ENCODE peak calls at places on chromosomes 1 and 21, in ten cellular contexts. R is SJSA1, V is heart right ventricle, C is lower lobe of right lung, D is uterus, L is left lung, M is colonic mucosa, Q is WERI-Rb-1, F is testis, O is ovary. K is an unnamed sample.
A peak's percentile ranks its signal among the peaks of the same experiment; 100 is the strongest.

GRCh38 chr1:18583326-18583941 is 47.2 kb upstream of the PAX7 start:
- DNase-seq in C (no peak), F (peak; percentile 58), D (peak; percentile 40), M (peak; percentile 22), O (peak; percentile 42), L (no peak), R (no peak), Q (peak; percentile 26), V (peak; percentile 17), K (peak; percentile 27)

GRCh38 chr1:212537610-212538009 is 71.0 kb upstream of the ATF3 start:
- DNase-seq in Q (no peak), D (no peak), C (no peak), V (no peak), O (no peak), R (no peak), F (no peak), L (no peak), M (no peak), K (no peak)

GRCh38 chr1:163361123-163361934 is 39.6 kb downstream of the NUF2 start:
- DNase-seq in V (no peak), D (no peak), C (no peak), R (no peak), O (no peak), Q (peak; percentile 61), M (no peak), L (no peak), F (peak; percentile 23), K (no peak)

GRCh38 chr1:28136636-28137613 is 39.6 kb downstream of the PTAFR start:
- DNase-seq in F (no peak), R (no peak), O (no peak), Q (no peak), V (no peak), L (no peak), M (no peak), C (no peak), D (no peak), K (no peak)

GRCh38 chr21:42473495-42474042 is 22.5 kb downstream of the RSPH1 start:
- DNase-seq in R (no peak), M (no peak), C (no peak), D (no peak), Q (peak; percentile 3), V (no peak), F (no peak), O (no peak), L (no peak), K (no peak)

GRCh38 chr21:26368591-26368990 is 198.0 kb upstream of the APP start:
- DNase-seq in C (no peak), L (no peak), R (no peak), V (no peak), O (no peak), D (no peak), F (no peak), M (no peak), Q (no peak), K (no peak)

GRCh38 chr21:18155508-18156193 is 89.0 kb upstream of the CHODL start:
- DNase-seq in D (no peak), L (no peak), M (no peak), R (peak; percentile 2), V (no peak), O (no peak), Q (no peak), F (no peak), C (no peak), K (no peak)

GRCh38 chr1:147156643-147157042 is 15.6 kb downstream of the PRKAB2 start:
- DNase-seq in R (no peak), F (no peak), O (no peak), D (no peak), L (no peak), C (no peak), M (no peak), Q (no peak), V (no peak), K (no peak)

GRCh38 chr1:210691039-210691438 is 362.3 kb downstream of the HHAT start:
- DNase-seq in L (no peak), V (no peak), M (no peak), R (no peak), C (no peak), F (no peak), O (no peak), D (no peak), Q (no peak), K (no peak)

GRCh38 chr1:201696217-201696761 is 132.7 kb upstream of the IPO9 start:
- DNase-seq in R (peak; percentile 84), C (no peak), F (peak; percentile 92), Q (peak; percentile 66), L (no peak), O (peak; percentile 76), M (no peak), D (peak; percentile 94), V (peak; percentile 81), K (peak; percentile 58)

GRCh38 chr1:70277875-70278274 is 56.7 kb downstream of the SRSF11 start:
- DNase-seq in Q (no peak), M (no peak), R (no peak), D (no peak), O (no peak), V (no peak), F (no peak), C (no peak), L (no peak), K (no peak)

GRCh38 chr1:115337633-115338456 is at the start of gene NGF:
- DNase-seq in L (peak; percentile 44), Q (peak; percentile 29), O (peak; percentile 80), D (peak; percentile 80), R (peak; percentile 53), F (peak; percentile 50), V (peak; percentile 60), C (peak; percentile 50), M (no peak), K (no peak)

GRCh38 chr1:169108897-169109560 is 2.5 kb downstream of the ATP1B1 start:
- DNase-seq in L (no peak), R (no peak), Q (no peak), C (no peak), F (peak; percentile 55), O (no peak), D (no peak), V (no peak), M (peak; percentile 61), K (peak; percentile 32)

GRCh38 chr1:10692401-10693021 is 103.9 kb downstream of the CASZ1 start:
- DNase-seq in D (no peak), C (peak; percentile 79), M (peak; percentile 88), O (no peak), L (peak; percentile 64), V (peak; percentile 40), F (no peak), R (no peak), Q (peak; percentile 75), K (peak; percentile 76)
- H3K4me3 ChIP-seq in D (no peak overlapping the region), C (peak overlapping the region; percentile 78), M (peak overlapping the region; percentile 59), O (no peak overlapping the region), L (peak overlapping the region; percentile 69), V (peak overlapping the region; percentile 69), F (no peak overlapping the region), R (no peak overlapping the region), Q (no peak overlapping the region), K (no peak overlapping the region)

GRCh38 chr1:20052386-20052785 is 17.6 kb upstream of the PLA2G5 start:
- DNase-seq in L (no peak), O (no peak), D (no peak), C (no peak), Q (no peak), R (no peak), V (no peak), M (no peak), F (no peak), K (no peak)
- H3K9me3 ChIP-seq in L (peaks cover 21% of the 10 kb centered on the region), O (peaks cover 3% of the 10 kb centered on the region), D (no peaks in the 10 kb centered on the region), C (peaks cover 15% of the 10 kb centered on the region), Q (peaks cover 6% of the 10 kb centered on the region), R (no peaks in the 10 kb centered on the region), V (no peaks in the 10 kb centered on the region), M (no peaks in the 10 kb centered on the region), F (no peaks in the 10 kb centered on the region), K (no peaks in the 10 kb centered on the region)

GRCh38 chr1:236395780-236396664 is 1.9 kb downstream of the EDARADD start:
- DNase-seq in V (no peak), M (no peak), L (no peak), Q (peak; percentile 21), F (no peak), O (no peak), C (no peak), D (no peak), R (no peak), K (no peak)

GRCh38 chr1:236394905-236395779 is 1.1 kb downstream of the EDARADD start:
- DNase-seq in C (no peak), M (peak; percentile 24), D (peak; percentile 17), F (peak; percentile 18), Q (peak; percentile 69), V (no peak), R (peak; percentile 23), O (peak; percentile 38), L (no peak), K (peak; percentile 34)

GRCh38 chr1:236396665-236397043 is 2.6 kb downstream of the EDARADD start:
- DNase-seq in F (no peak), C (no peak), D (no peak), R (no peak), O (no peak), L (no peak), M (no peak), V (no peak), Q (no peak), K (no peak)

GRCh38 chr1:236398538-236398937 is 4.5 kb downstream of the EDARADD start:
- DNase-seq in C (no peak), V (no peak), F (no peak), D (no peak), O (no peak), M (no peak), Q (no peak), R (no peak), L (no peak), K (no peak)

GRCh38 chr1:236397173-236397759 is 3.2 kb downstream of the EDARADD start:
- DNase-seq in D (no peak), O (no peak), F (no peak), C (no peak), R (no peak), Q (no peak), M (no peak), V (no peak), L (no peak), K (no peak)
- H3K36me3 ChIP-seq in D (no peaks in the 10 kb centered on the region), O (no peaks in the 10 kb centered on the region), F (no peaks in the 10 kb centered on the region), C (no peaks in the 10 kb centered on the region), R (no peaks in the 10 kb centered on the region), Q (no peaks in the 10 kb centered on the region), M (no peaks in the 10 kb centered on the region), V (no peaks in the 10 kb centered on the region), L (no peaks in the 10 kb centered on the region), K (no peaks in the 10 kb centered on the region)

DNA sequence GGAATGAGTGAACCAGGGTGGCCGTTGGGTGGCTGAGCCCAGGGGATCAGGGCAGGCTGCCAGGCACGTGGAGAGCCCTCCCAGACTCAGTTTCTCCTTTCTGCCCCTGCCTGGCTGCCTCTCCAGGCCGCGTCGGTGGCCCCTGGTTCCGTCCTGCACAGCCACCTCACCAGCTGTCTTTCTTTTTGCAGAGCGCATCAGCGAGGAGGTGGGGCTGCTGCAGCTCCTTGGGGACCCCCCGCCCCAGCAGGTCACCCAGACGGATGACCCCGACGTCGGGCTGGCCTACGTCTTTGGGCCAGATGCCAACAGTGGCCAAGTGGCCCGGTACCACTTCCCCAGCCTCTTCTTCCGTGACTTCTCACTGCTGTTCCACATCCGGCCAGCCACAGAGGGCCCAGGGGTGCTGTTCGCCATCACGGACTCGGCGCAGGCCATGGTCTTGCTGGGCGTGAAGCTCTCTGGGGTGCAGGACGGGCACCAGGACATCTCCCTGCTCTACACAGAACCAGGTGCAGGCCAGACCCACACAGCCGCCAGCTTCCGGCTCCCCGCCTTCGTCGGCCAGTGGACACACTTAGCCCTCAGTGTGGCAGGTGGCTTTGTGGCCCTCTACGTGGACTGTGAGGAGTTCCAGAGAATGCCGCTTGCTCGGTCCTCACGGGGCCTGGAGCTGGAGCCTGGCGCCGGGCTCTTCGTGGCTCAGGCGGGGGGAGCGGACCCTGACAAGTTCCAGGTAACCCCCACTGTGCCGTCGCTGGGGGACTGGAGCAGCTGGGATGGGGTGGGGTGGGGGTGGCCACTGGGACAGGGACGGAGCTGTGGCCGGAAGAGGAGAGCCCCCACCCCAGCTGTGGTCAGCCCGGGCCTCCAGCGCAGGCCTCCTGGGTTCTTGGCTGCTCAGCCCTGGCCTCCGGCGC is 63.3 kb downstream of the COL18A1 start:
- DNase-seq in L (no peak), O (peak; percentile 52), C (peak; percentile 17), R (no peak), Q (no peak), M (no peak), D (no peak), F (no peak), V (no peak), K (no peak)
- H3K4me3 ChIP-seq in L (no peak overlapping the region), O (no peak overlapping the region), C (no peak overlapping the region), R (no peak overlapping the region), Q (no peak overlapping the region), M (no peak overlapping the region), D (no peak overlapping the region), F (no peak overlapping the region), V (no peak overlapping the region), K (no peak overlapping the region)

K was measured in body of pancreas.